ENCODE peak calls at places on chromosomes 4 and X, in eight cellular contexts. V is GM10248; N is lower leg skin; R is CD4-positive, alpha-beta T cell; B is cardiac muscle cell; U is coronary artery; M is IMR-90; L is CD8-positive, alpha-beta T cell. D is an unnamed sample.
A peak's percentile ranks its signal among the peaks of the same experiment; 100 is the strongest.

GRCh38 chr4:38667005-38667771 is 3.2 kb downstream of the KLF3 start:
- DNase-seq in M (peak; percentile 99), V (peak; percentile 33), R (peak; percentile 56), N (peak; percentile 95), B (peak; percentile 99), U (peak; percentile 90), L (peak; percentile 87), D (peak; percentile 52)

GRCh38 chr4:117385531-117385930 is 300.2 kb upstream of the TRAM1L1 start:
- DNase-seq in V (no peak), B (no peak), M (peak; percentile 67), R (no peak), U (no peak), N (no peak), L (no peak), D (no peak)

GRCh38 chrX:129423191-129423590 is 100.1 kb downstream of the SMARCA1 start:
- DNase-seq in M (no peak), V (no peak), N (no peak), U (no peak), L (no peak), B (no peak), R (no peak), D (no peak)

GRCh38 chr4:100166297-100167034 is 23.8 kb downstream of the DDIT4L start:
- DNase-seq in U (no peak), L (no peak), M (no peak), N (no peak), B (no peak), V (no peak), R (no peak), D (no peak)

GRCh38 chr4:40688446-40689095 is 58.9 kb upstream of the RBM47 start:
- DNase-seq in V (no peak), R (no peak), L (no peak), B (no peak), U (no peak), M (no peak), N (no peak), D (no peak)

GRCh38 chr4:16757080-16757521 is 141.3 kb downstream of the LDB2 start:
- DNase-seq in B (peak; percentile 38), M (peak; percentile 55), L (no peak), R (no peak), V (no peak), U (no peak), N (no peak), D (no peak)

GRCh38 chr4:106507440-106507839 is 138.9 kb upstream of the GIMD1 start:
- DNase-seq in R (no peak), M (no peak), L (no peak), N (no peak), V (no peak), B (no peak), U (no peak), D (no peak)

GRCh38 chrX:136694491-136695087 is 46.6 kb downstream of the CD40LG start:
- DNase-seq in B (peak; percentile 71), V (peak; percentile 54), M (peak; percentile 58), L (peak; percentile 32), N (no peak), U (no peak), R (peak; percentile 6), D (no peak)

GRCh38 chr4:38313175-38313574 is 350.8 kb upstream of the KLF3 start:
- DNase-seq in N (no peak), U (no peak), M (no peak), B (no peak), R (no peak), V (no peak), L (no peak), D (no peak)

GRCh38 chr4:41480985-41481384 is 57.0 kb upstream of the LIMCH1 start:
- DNase-seq in R (no peak), L (no peak), M (no peak), V (no peak), U (no peak), B (no peak), N (no peak), D (no peak)

GRCh38 chrX:3598696-3599095 is 114.8 kb downstream of the PRKX start:
- DNase-seq in V (no peak), U (no peak), L (no peak), N (no peak), B (no peak), M (no peak), R (no peak), D (no peak)

GRCh38 chr4:663438-664428 is 10.3 kb downstream of the ATP5ME start:
- DNase-seq in M (no peak), L (peak; percentile 86), N (no peak), V (peak; percentile 81), U (no peak), B (peak; percentile 34), R (peak; percentile 80), D (no peak)

GRCh38 chr4:137129471-137130244 is 402.6 kb downstream of the PCDH18 start:
- DNase-seq in U (no peak), N (no peak), M (peak; percentile 67), R (no peak), L (no peak), V (no peak), B (peak; percentile 5), D (no peak)

GRCh38 chrX:23742174-23742692 is 843 bp downstream of the ACOT9 start:
- DNase-seq in U (no peak), V (peak; percentile 18), N (no peak), L (no peak), R (no peak), B (peak; percentile 65), M (peak; percentile 74), D (no peak)

GRCh38 chrX:17629519-17629918 is 107.8 kb upstream of the SCML1 start:
- DNase-seq in L (no peak), V (no peak), B (no peak), U (no peak), N (no peak), R (no peak), M (no peak), D (no peak)

GRCh38 chrX:38278682-38279081 is 48.6 kb downstream of the RPGR start:
- DNase-seq in V (no peak), L (no peak), B (no peak), R (no peak), M (peak; percentile 8), N (no peak), U (no peak), D (no peak)

GRCh38 chr4:174764105-174764729 is 64.8 kb downstream of the GLRA3 start:
- DNase-seq in V (peak; percentile 22), R (no peak), M (peak; percentile 40), N (no peak), U (no peak), B (peak; percentile 64), L (no peak), D (no peak)
- TF ChIP-seq CTCF in V (peak; percentile 69), R (peak; percentile 18), M (peak; percentile 61), N (no peak), U (peak; percentile 28), B (peak; percentile 69), L (peak; percentile 20), D (peak; percentile 90)

GRCh38 chr4:155403886-155404285 is 27.1 kb upstream of the MAP9 start:
- DNase-seq in N (no peak), V (no peak), L (no peak), R (no peak), M (peak; percentile 72), U (no peak), B (peak; percentile 75), D (no peak)
- TF ChIP-seq CTCF in N (no peak), V (peak; percentile 29), L (no peak), R (no peak), M (peak; percentile 72), U (no peak), B (peak; percentile 36), D (peak; percentile 70)

DNA sequence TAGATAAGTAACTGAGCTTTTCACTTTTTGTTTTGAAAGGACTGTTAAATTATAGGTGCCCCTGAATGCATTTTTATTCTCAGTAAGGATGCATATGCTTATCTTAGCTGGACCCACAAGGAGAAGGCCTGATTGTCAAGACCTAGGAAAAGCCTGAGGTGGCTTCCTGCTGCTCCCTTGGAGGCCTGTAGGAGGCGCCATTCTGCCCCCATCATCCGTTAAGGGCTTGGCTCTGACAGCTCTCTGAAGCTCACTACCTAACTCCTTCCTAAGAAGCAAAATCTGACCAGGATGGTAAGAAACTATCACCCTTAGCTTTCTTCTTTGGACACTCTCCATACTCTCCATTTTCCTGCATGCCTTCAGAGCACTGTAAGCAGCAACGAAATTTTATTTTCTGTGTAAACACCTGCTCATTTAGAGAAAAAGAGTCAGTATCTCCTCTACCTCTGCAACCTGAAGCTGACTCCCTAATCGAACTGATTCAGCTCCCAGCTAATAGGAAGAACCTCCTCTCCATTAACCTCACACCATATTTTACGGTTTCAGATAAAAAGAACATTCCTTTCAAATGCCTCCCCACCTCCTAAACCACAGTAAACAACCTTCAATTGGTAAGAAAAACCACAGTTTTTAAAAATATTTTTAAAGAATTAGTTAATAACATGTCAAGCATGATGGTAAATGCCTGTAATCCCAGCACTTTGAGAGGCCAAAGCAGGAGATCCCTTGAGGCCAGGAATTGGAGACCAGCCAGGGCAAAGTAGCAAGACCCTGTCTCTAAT is 73.4 kb upstream of the EDNRA start:
- DNase-seq in L (no peak), U (no peak), R (no peak), B (peak; percentile 29), N (no peak), V (no peak), M (no peak), D (no peak)
- TF ChIP-seq CTCF in L (no peak), U (no peak), R (no peak), B (peak; percentile 42), N (no peak), V (peak; percentile 32), M (peak; percentile 12), D (peak; percentile 46)

GRCh38 chrX:154529206-154529612 is 13.2 kb upstream of the FAM3A start:
- DNase-seq in V (no peak), B (peak; percentile 56), N (no peak), M (peak; percentile 15), U (no peak), L (no peak), R (no peak), D (no peak)

GRCh38 chrX:154525606-154526490 is 9.8 kb upstream of the FAM3A start:
- DNase-seq in M (no peak), L (no peak), U (no peak), R (no peak), N (no peak), V (no peak), B (no peak), D (no peak)

GRCh38 chrX:154531626-154532025 is 15.0 kb downstream of the G6PD start:
- DNase-seq in R (no peak), U (peak; percentile 86), N (no peak), B (no peak), V (no peak), L (no peak), M (peak; percentile 56), D (no peak)

GRCh38 chrX:154530286-154530685 is 14.3 kb upstream of the FAM3A start:
- DNase-seq in B (no peak), M (no peak), N (no peak), U (no peak), L (no peak), V (no peak), R (no peak), D (no peak)

DNA sequence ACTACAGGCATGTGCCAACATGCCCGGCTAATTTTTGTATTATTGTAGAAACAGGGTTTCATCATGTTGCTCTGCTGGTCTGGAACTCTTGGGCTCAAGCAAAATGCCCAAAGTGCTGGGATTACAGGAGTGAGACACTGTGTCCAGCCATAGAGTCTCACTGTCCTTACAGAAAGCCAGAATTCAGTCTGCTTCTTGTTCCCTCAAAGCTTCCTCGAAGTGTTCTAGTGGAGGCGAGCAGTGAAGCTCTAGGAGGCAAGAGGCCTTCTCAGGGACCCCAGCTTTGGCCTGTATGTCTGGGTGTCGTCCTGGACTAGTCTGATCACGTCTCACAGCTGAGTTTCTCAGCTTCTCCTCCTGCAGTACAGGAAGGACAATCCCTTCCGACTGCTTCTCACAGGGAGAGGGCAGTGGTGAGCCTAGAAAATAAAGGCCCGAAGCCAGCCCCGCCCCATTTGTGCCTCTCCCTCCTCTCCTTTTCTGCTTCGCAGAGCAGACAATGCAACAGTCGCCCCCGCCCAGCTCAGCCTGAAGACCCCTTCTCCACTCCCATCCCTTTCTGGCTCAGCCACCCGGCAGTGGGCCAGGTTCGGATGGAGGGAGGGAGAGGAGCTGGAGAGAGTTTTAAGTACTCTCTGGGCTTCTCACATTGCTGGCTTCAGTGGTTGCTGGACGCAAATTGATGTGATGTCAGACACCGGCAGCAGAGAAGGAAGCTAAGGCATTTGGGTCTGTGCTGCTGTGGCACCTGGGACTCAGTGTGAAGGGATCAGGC is 11.1 kb upstream of the FAM3A start:
- DNase-seq in R (peak; percentile 56), V (peak; percentile 67), N (peak; percentile 94), U (no peak), L (peak; percentile 56), M (peak; percentile 67), B (peak; percentile 84), D (peak; percentile 60)
- TF ChIP-seq CTCF in R (no peak), V (peak; percentile 43), N (no peak), U (no peak), L (no peak), M (peak; percentile 52), B (peak; percentile 52), D (peak; percentile 60)